ENCODE peak calls at places on chromosomes 3 and 15, in five cellular contexts. Z is HTR-8/SVneo; A is RPMI7951; O is brain microvascular endothelial cell; P is stimulated activated CD8-positive, alpha-beta memory T cell treated with anti-CD3 and anti-CD28 coated beads, Interleukin-7, amount 100 ng/mL, for 1 hour. T is an unnamed sample.

GRCh38 chr15:43212951-43213350 is 7.9 kb downstream of the EPB42 start:
- DNase-seq in Z (no peak), A (no peak), O (no peak), P (no peak), T (no peak)

GRCh38 chr3:14403636-14404395 is 1.4 kb downstream of the SLC6A6 start:
- DNase-seq in Z (no peak), A (peak), O (no peak), P (no peak), T (peak)

GRCh38 chr3:128243602-128244504 is 90.6 kb downstream of the EEFSEC start:
- DNase-seq in Z (no peak), A (no peak), O (no peak), P (no peak), T (no peak)

GRCh38 chr3:50995085-50995824 is 320.5 kb downstream of the DOCK3 start:
- DNase-seq in Z (no peak), A (no peak), O (no peak), P (no peak), T (no peak)

GRCh38 chr15:55224892-55225291 is 28.2 kb upstream of the RSL24D1 start:
- DNase-seq in Z (no peak), A (no peak), O (no peak), P (no peak), T (no peak)

GRCh38 chr15:71443538-71443937 is 328.3 kb downstream of the THSD4 start:
- DNase-seq in Z (peak), A (peak), O (peak), P (peak), T (peak)

GRCh38 chr15:62969442-62970089 is 73.0 kb upstream of the TPM1 start:
- DNase-seq in Z (no peak), A (no peak), O (no peak), P (no peak), T (no peak)

GRCh38 chr3:41715376-41715775 is 246.5 kb downstream of the ULK4 start:
- DNase-seq in Z (no peak), A (no peak), O (no peak), P (no peak), T (no peak)

GRCh38 chr15:70023064-70023768 is 74.5 kb downstream of the TLE3 start:
- DNase-seq in Z (peak), A (peak), O (peak), P (peak), T (peak)

GRCh38 chr3:158649791-158650190 is 5.5 kb downstream of the GFM1 start:
- DNase-seq in Z (no peak), A (no peak), O (no peak), P (no peak), T (no peak)

GRCh38 chr15:87492321-87492720 is 764.2 kb downstream of the NTRK3 start:
- DNase-seq in Z (no peak), A (no peak), O (no peak), P (no peak), T (no peak)

GRCh38 chr15:77044228-77045042 is 26.5 kb downstream of the TSPAN3 start:
- DNase-seq in Z (no peak), A (no peak), O (no peak), P (no peak), T (no peak)

GRCh38 chr15:25477816-25478215 is 39.0 kb upstream of the UBE3A start:
- DNase-seq in Z (no peak), A (no peak), O (no peak), P (no peak), T (no peak)

GRCh38 chr3:37456270-37456708 is 281.9 kb upstream of the LRRFIP2 start:
- DNase-seq in Z (no peak), A (peak), O (peak), P (no peak), T (peak)

GRCh38 chr3:138043266-138044029 is 33.5 kb downstream of the CLDN18 start:
- DNase-seq in Z (no peak), A (peak), O (peak), P (no peak), T (no peak)